ENCODE peak calls at places on chromosomes 1 and 21, in nine cellular contexts. H is CD8-positive, alpha-beta T cell; F is mammary epithelial cell; T is colonic mucosa; S is RWPE1; D is suprapubic skin; Y is effector memory CD4-positive, alpha-beta T cell; B is AG04450; U is left ventricle myocardium inferior. N is an unnamed sample.

GRCh38 chr21:33685613-33686197 is 43.4 kb downstream of the ITSN1 start:
- DNase-seq in H (no peak), F (peak), T (no peak), S (peak), D (no peak), Y (no peak), B (peak), U (no peak), N (no peak)

GRCh38 chr1:88175631-88176226 is 508.3 kb upstream of the PKN2 start:
- DNase-seq in H (no peak), F (peak), T (peak), S (no peak), D (no peak), Y (no peak), B (no peak), U (no peak), N (no peak)

GRCh38 chr1:172533511-172534116 is 664 bp downstream of the SUCO start:
- DNase-seq in H (peak), F (peak), T (peak), S (peak), D (peak), Y (peak), B (no peak), U (no peak), N (peak)

GRCh38 chr21:31184462-31184861 is 146.2 kb upstream of the KRTAP19-8 start:
- DNase-seq in H (peak), F (no peak), T (no peak), S (no peak), D (no peak), Y (peak), B (no peak), U (no peak), N (no peak)

GRCh38 chr1:8510041-8510823 is 192.3 kb downstream of the SLC45A1 start:
- DNase-seq in H (peak), F (peak), T (no peak), S (no peak), D (no peak), Y (no peak), B (peak), U (no peak), N (no peak)

GRCh38 chr1:201719812-201720521 is 109.0 kb upstream of the IPO9 start:
- DNase-seq in H (no peak), F (peak), T (peak), S (no peak), D (peak), Y (no peak), B (peak), U (peak), N (peak)

GRCh38 chr1:57615956-57616355 is 192.1 kb upstream of the DAB1 start:
- DNase-seq in H (no peak), F (no peak), T (no peak), S (no peak), D (no peak), Y (no peak), B (no peak), U (no peak), N (no peak)

GRCh38 chr1:7187121-7187510 is 401.9 kb downstream of the CAMTA1 start:
- DNase-seq in H (no peak), F (no peak), T (no peak), S (no peak), D (no peak), Y (no peak), B (no peak), U (no peak), N (no peak)

GRCh38 chr21:45550552-45551210 is 8.4 kb upstream of the SLC19A1 start:
- DNase-seq in H (peak), F (no peak), T (no peak), S (no peak), D (peak), Y (no peak), B (no peak), U (peak), N (no peak)

GRCh38 chr1:214354440-214355148 is 73.6 kb downstream of the SMYD2 start:
- DNase-seq in H (no peak), F (no peak), T (no peak), S (no peak), D (no peak), Y (no peak), B (peak), U (no peak), N (no peak)

GRCh38 chr21:44969965-44970755 is 30.3 kb downstream of the SLX9 start:
- DNase-seq in H (no peak), F (no peak), T (no peak), S (no peak), D (no peak), Y (no peak), B (no peak), U (no peak), N (no peak)

GRCh38 chr1:19734472-19734999 is 65.2 kb downstream of the TMCO4 start:
- DNase-seq in H (no peak), F (no peak), T (no peak), S (no peak), D (no peak), Y (no peak), B (no peak), U (peak), N (no peak)

GRCh38 chr1:69707103-69707502 is 139.4 kb downstream of the LRRC7 start:
- DNase-seq in H (no peak), F (no peak), T (no peak), S (no peak), D (no peak), Y (no peak), B (no peak), U (no peak), N (peak)

GRCh38 chr1:19209439-19209989 is 552 bp downstream of the UBR4 start:
- DNase-seq in H (peak), F (peak), T (peak), S (peak), D (no peak), Y (peak), B (no peak), U (peak), N (no peak)

GRCh38 chr1:29240986-29241385 is 4.7 kb downstream of the PTPRU start:
- DNase-seq in H (no peak), F (no peak), T (no peak), S (no peak), D (no peak), Y (no peak), B (no peak), U (no peak), N (no peak)

GRCh38 chr1:9448132-9449105 is 90.8 kb upstream of the SLC25A33 start:
- DNase-seq in H (no peak), F (no peak), T (no peak), S (no peak), D (no peak), Y (no peak), B (no peak), U (no peak), N (no peak)

GRCh38 chr1:168437821-168438220 is 106.0 kb downstream of the XCL2 start:
- DNase-seq in H (no peak), F (peak), T (no peak), S (no peak), D (no peak), Y (no peak), B (no peak), U (no peak), N (no peak)

GRCh38 chr21:45326834-45327457 is 39.3 kb upstream of the POFUT2 start:
- DNase-seq in H (no peak), F (no peak), T (no peak), S (no peak), D (no peak), Y (no peak), B (no peak), U (peak), N (no peak)

GRCh38 chr1:202567747-202568146 is 142.5 kb downstream of the SYT2 start:
- DNase-seq in H (no peak), F (no peak), T (no peak), S (no peak), D (no peak), Y (no peak), B (no peak), U (no peak), N (no peak)

GRCh38 chr1:53644496-53644895 is 94.5 kb downstream of the GLIS1 start:
- DNase-seq in H (no peak), F (no peak), T (no peak), S (no peak), D (peak), Y (no peak), B (no peak), U (no peak), N (no peak)

GRCh38 chr1:19342894-19343616 is 30.9 kb downstream of the SLC66A1 start:
- DNase-seq in H (no peak), F (no peak), T (no peak), S (no peak), D (no peak), Y (no peak), B (no peak), U (no peak), N (no peak)

GRCh38 chr21:42498012-42498411 is 2.0 kb upstream of the RSPH1 start:
- DNase-seq in H (no peak), F (no peak), T (no peak), S (no peak), D (no peak), Y (no peak), B (no peak), U (no peak), N (no peak)

GRCh38 chr1:232416026-232416568 is 213.8 kb downstream of the SIPA1L2 start:
- DNase-seq in H (no peak), F (peak), T (no peak), S (peak), D (no peak), Y (no peak), B (no peak), U (no peak), N (no peak)

GRCh38 chr1:115495603-115496002 is 146.2 kb upstream of the VANGL1 start:
- DNase-seq in H (no peak), F (no peak), T (no peak), S (peak), D (no peak), Y (no peak), B (no peak), U (no peak), N (no peak)

GRCh38 chr1:63971557-63971956 is 197.7 kb downstream of the ROR1 start:
- DNase-seq in H (no peak), F (peak), T (no peak), S (no peak), D (no peak), Y (no peak), B (no peak), U (no peak), N (no peak)

GRCh38 chr1:85801520-85801919 is 93.3 kb upstream of the ZNHIT6 start:
- DNase-seq in H (no peak), F (peak), T (no peak), S (peak), D (no peak), Y (no peak), B (no peak), U (no peak), N (no peak)

GRCh38 chr1:198628064-198628455 is 10.8 kb upstream of the PTPRC start:
- DNase-seq in H (no peak), F (no peak), T (no peak), S (no peak), D (no peak), Y (no peak), B (no peak), U (no peak), N (no peak)

GRCh38 chr21:21232320-21232719 is 234.1 kb downstream of the NCAM2 start:
- DNase-seq in H (no peak), F (no peak), T (no peak), S (no peak), D (no peak), Y (no peak), B (peak), U (no peak), N (no peak)

GRCh38 chr1:113905435-113905861 is 322 bp downstream of the DCLRE1B start:
- DNase-seq in H (no peak), F (peak), T (no peak), S (peak), D (no peak), Y (peak), B (no peak), U (peak), N (peak)

GRCh38 chr1:113456967-113457366 is 66.7 kb downstream of the MAGI3 start:
- DNase-seq in H (no peak), F (peak), T (no peak), S (peak), D (no peak), Y (no peak), B (peak), U (no peak), N (no peak)

GRCh38 chr1:161198206-161198876 is 513 bp downstream of the ADAMTS4 start:
- DNase-seq in H (no peak), F (no peak), T (no peak), S (peak), D (no peak), Y (no peak), B (no peak), U (peak), N (peak)

GRCh38 chr1:9338354-9339250 is 45.9 kb downstream of the SPSB1 start:
- DNase-seq in H (no peak), F (no peak), T (no peak), S (no peak), D (no peak), Y (no peak), B (no peak), U (no peak), N (no peak)

GRCh38 chr1:121458291-121459048 is 273.7 kb downstream of the SRGAP2C start:
- DNase-seq in H (no peak), F (no peak), T (no peak), S (no peak), D (no peak), Y (no peak), B (no peak), U (no peak), N (no peak)
- H3K27ac ChIP-seq in H (no peak), F (no peak), T (no peak), S (no peak), D (no peak), Y (no peak), B (no peak), U (no peak), N (no peak)

GRCh38 chr1:212355230-212355969 is 59.3 kb downstream of the PACC1 start:
- DNase-seq in H (no peak), F (no peak), T (no peak), S (no peak), D (no peak), Y (no peak), B (no peak), U (no peak), N (no peak)

GRCh38 chr1:212359794-212360479 is 54.7 kb downstream of the PACC1 start:
- DNase-seq in H (no peak), F (no peak), T (no peak), S (no peak), D (no peak), Y (no peak), B (no peak), U (no peak), N (no peak)

GRCh38 chr1:212351588-212352362 is 62.9 kb downstream of the PACC1 start:
- DNase-seq in H (no peak), F (no peak), T (no peak), S (no peak), D (no peak), Y (no peak), B (no peak), U (no peak), N (no peak)

GRCh38 chr1:212353181-212353580 is 61.5 kb downstream of the PACC1 start:
- DNase-seq in H (no peak), F (no peak), T (no peak), S (no peak), D (no peak), Y (no peak), B (no peak), U (no peak), N (no peak)

GRCh38 chr1:212354464-212354863 is 60.2 kb downstream of the PACC1 start:
- DNase-seq in H (no peak), F (no peak), T (no peak), S (no peak), D (no peak), Y (no peak), B (no peak), U (no peak), N (no peak)
- H3K27ac ChIP-seq in H (no peak), F (no peak), T (no peak), S (no peak), D (no peak), Y (no peak), B (no peak), U (no peak), N (no peak)

GRCh38 chr1:42970143-42970542 is 11.5 kb upstream of the SLC2A1 start:
- DNase-seq in H (no peak), F (no peak), T (no peak), S (no peak), D (no peak), Y (no peak), B (no peak), U (no peak), N (no peak)

GRCh38 chr1:42965339-42965738 is 6.7 kb upstream of the SLC2A1 start:
- DNase-seq in H (no peak), F (no peak), T (no peak), S (no peak), D (no peak), Y (no peak), B (no peak), U (no peak), N (no peak)

GRCh38 chr1:42966688-42967609 is 8.3 kb upstream of the SLC2A1 start:
- DNase-seq in H (no peak), F (peak), T (peak), S (peak), D (no peak), Y (no peak), B (peak), U (no peak), N (no peak)

GRCh38 chr1:42971848-42972291 is 13.2 kb upstream of the SLC2A1 start:
- DNase-seq in H (no peak), F (no peak), T (peak), S (no peak), D (no peak), Y (no peak), B (peak), U (no peak), N (no peak)

DNA sequence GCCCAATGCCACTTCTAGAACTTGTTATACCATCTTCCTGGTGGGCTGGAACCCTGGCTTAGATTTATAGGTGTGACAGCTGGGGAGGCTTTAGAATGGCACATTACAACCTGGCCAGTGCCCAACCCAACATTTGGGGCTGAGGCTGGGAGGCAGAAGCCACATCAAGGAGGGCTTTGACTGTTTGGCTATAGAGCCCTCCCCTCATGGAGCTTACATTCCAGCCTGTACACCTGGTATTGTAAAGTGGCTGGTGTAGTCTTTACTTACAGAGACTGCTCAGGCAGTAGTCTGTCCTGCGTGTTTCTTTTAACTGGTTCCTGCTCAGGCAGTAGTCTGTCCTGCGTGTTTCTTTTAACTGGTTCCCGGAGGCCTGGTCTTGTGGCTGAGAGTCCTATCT is 10.0 kb upstream of the SLC2A1 start:
- DNase-seq in H (no peak), F (no peak), T (no peak), S (no peak), D (no peak), Y (no peak), B (no peak), U (no peak), N (no peak)
- H3K27ac ChIP-seq in H (no peak), F (no peak), T (no peak), S (peak), D (no peak), Y (no peak), B (no peak), U (no peak), N (no peak)

DNA sequence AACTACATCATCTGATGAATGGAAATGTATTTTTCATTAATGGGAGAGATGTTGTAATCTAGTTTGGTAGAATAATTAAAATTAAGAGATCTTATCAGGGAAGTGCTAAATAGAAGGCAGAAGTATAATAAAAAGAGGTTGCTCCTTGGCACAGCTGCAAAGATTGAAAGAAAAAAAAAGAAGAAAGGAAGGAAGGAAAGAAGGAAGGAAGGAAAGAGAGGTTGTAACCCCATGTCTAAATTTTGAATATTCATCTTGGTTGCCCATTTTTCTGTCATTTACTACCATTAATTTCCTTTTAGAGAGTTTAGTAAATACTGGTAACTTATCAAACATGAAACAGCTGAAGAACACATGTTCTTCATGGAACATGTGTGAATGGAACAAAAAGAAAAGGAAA is 10.5 kb upstream of the MDM4 start:
- DNase-seq in H (no peak), F (no peak), T (no peak), S (no peak), D (no peak), Y (no peak), B (no peak), U (no peak), N (no peak)
- H3K27ac ChIP-seq in H (peak), F (peak), T (peak), S (peak), D (peak), Y (peak), B (no peak), U (peak), N (peak)

GRCh38 chr21:43805275-43805800 is 16.0 kb downstream of the RRP1 start:
- DNase-seq in H (no peak), F (no peak), T (no peak), S (no peak), D (no peak), Y (no peak), B (no peak), U (no peak), N (no peak)
- H3K27ac ChIP-seq in H (no peak), F (no peak), T (no peak), S (peak), D (no peak), Y (no peak), B (no peak), U (no peak), N (no peak)

DNA sequence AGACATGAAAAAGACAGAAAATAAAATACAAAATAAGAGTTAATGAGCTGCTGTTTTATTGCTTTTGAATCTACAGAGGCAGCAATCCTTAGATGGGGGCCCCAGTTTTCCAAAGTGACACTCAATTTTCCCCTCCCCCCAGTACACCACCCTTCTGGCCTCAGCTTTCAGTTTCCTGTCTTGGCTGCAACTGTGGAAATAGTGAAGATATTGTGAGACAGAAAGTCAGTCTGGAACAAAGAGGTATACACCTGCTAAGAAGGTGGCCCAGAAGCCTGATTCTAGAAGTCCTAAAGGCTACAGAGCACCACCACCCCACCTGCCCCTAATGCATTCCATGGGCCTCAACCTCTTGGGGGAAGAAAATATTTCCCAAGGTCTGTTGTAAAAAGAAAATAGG is 1.1 kb upstream of the MTMR11 start:
- DNase-seq in H (no peak), F (no peak), T (no peak), S (no peak), D (no peak), Y (no peak), B (no peak), U (no peak), N (no peak)
- H3K27ac ChIP-seq in H (no peak), F (peak), T (peak), S (peak), D (peak), Y (no peak), B (no peak), U (peak), N (no peak)

DNA sequence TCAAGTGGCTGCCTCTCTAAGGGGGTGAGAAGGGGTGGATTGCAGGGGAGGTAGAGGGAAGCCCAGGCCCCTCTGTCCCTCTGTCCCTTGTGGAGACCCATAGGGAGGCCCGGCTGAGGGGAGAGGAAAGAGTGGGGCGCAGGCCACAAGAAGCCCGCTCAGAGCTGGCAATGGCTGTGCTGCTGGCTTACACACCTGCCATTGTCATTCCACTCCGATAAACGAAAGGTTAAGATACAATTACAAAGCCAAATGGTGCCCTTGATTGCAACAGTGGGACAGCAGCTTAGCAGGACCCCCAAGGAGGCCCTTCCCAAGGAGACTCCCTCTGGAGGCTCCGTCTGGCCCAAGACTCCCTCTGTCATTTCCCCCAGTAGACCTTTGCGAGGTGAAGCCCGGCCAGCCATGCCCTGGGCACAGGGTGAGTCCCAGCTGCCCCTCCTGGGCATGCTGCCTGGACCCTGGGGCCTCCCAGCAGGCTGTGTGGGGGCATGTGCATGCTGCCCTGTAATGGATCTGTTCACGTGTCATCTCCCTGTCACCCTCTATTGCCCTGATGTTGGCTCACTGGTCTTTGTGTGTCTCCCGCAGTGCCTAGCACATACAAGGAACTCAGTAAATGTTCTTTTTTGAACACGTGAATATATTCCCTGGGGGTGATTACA is 45.2 kb downstream of the KCND3 start:
- DNase-seq in H (no peak), F (no peak), T (no peak), S (no peak), D (no peak), Y (no peak), B (no peak), U (peak), N (no peak)
- H3K27ac ChIP-seq in H (no peak), F (no peak), T (no peak), S (no peak), D (no peak), Y (no peak), B (no peak), U (peak), N (no peak)